ENCODE peak calls at places on chromosomes 1 and 21, in five cellular contexts. One of them, this sample, is unnamed.

GRCh38 chr1:27557596-27558340 is 46.2 kb downstream of the AHDC1 start:
- DNase-seq in activated CD4-positive, CD25-positive, alpha-beta regulatory T cell treated with anti-CD3 and anti-CD28 coated beads, Interleukin-2, amount 50 U/mL, for 72 hours: no peak
- DNase-seq in activated gamma-delta T cell treated with anti-CD3 and anti-CD28 coated beads, Interleukin-2, amount 50 U/mL, for 16 hours: no peak
- DNase-seq in NCI-H345: no peak
- DNase-seq in Ammon's horn: no peak
- DNase-seq in this sample: no peak

GRCh38 chr1:162680419-162681126 is 48.3 kb downstream of the DDR2 start:
- DNase-seq in activated CD4-positive, CD25-positive, alpha-beta regulatory T cell treated with anti-CD3 and anti-CD28 coated beads, Interleukin-2, amount 50 U/mL, for 72 hours: no peak
- DNase-seq in NCI-H345: no peak
- DNase-seq in activated gamma-delta T cell treated with anti-CD3 and anti-CD28 coated beads, Interleukin-2, amount 50 U/mL, for 16 hours: no peak
- DNase-seq in Ammon's horn: no peak
- DNase-seq in this sample: no peak

GRCh38 chr1:226946285-226946684 is 6.2 kb downstream of the COQ8A start:
- DNase-seq in NCI-H345: no peak
- DNase-seq in activated gamma-delta T cell treated with anti-CD3 and anti-CD28 coated beads, Interleukin-2, amount 50 U/mL, for 16 hours: no peak
- DNase-seq in activated CD4-positive, CD25-positive, alpha-beta regulatory T cell treated with anti-CD3 and anti-CD28 coated beads, Interleukin-2, amount 50 U/mL, for 72 hours: no peak
- DNase-seq in Ammon's horn: no peak
- DNase-seq in this sample: peak

GRCh38 chr21:42539931-42540343 is 26.3 kb downstream of the SLC37A1 start:
- DNase-seq in activated gamma-delta T cell treated with anti-CD3 and anti-CD28 coated beads, Interleukin-2, amount 50 U/mL, for 16 hours: no peak
- DNase-seq in activated CD4-positive, CD25-positive, alpha-beta regulatory T cell treated with anti-CD3 and anti-CD28 coated beads, Interleukin-2, amount 50 U/mL, for 72 hours: no peak
- DNase-seq in Ammon's horn: no peak
- DNase-seq in NCI-H345: no peak
- DNase-seq in this sample: no peak

GRCh38 chr1:10514490-10515235 is 39.9 kb downstream of the PEX14 start:
- DNase-seq in NCI-H345: peak
- DNase-seq in Ammon's horn: peak
- DNase-seq in activated gamma-delta T cell treated with anti-CD3 and anti-CD28 coated beads, Interleukin-2, amount 50 U/mL, for 16 hours: no peak
- DNase-seq in activated CD4-positive, CD25-positive, alpha-beta regulatory T cell treated with anti-CD3 and anti-CD28 coated beads, Interleukin-2, amount 50 U/mL, for 72 hours: no peak
- DNase-seq in this sample: peak

GRCh38 chr1:70034403-70034802 is 171.0 kb downstream of the LRRC40 start:
- DNase-seq in NCI-H345: peak
- DNase-seq in activated gamma-delta T cell treated with anti-CD3 and anti-CD28 coated beads, Interleukin-2, amount 50 U/mL, for 16 hours: no peak
- DNase-seq in activated CD4-positive, CD25-positive, alpha-beta regulatory T cell treated with anti-CD3 and anti-CD28 coated beads, Interleukin-2, amount 50 U/mL, for 72 hours: no peak
- DNase-seq in Ammon's horn: no peak
- DNase-seq in this sample: peak

GRCh38 chr1:185742403-185742802 is 8.2 kb downstream of the HMCN1 start:
- DNase-seq in activated gamma-delta T cell treated with anti-CD3 and anti-CD28 coated beads, Interleukin-2, amount 50 U/mL, for 16 hours: no peak
- DNase-seq in activated CD4-positive, CD25-positive, alpha-beta regulatory T cell treated with anti-CD3 and anti-CD28 coated beads, Interleukin-2, amount 50 U/mL, for 72 hours: no peak
- DNase-seq in Ammon's horn: no peak
- DNase-seq in NCI-H345: no peak
- DNase-seq in this sample: no peak

GRCh38 chr1:207787776-207788175 is 35.9 kb downstream of the CD46 start:
- DNase-seq in activated gamma-delta T cell treated with anti-CD3 and anti-CD28 coated beads, Interleukin-2, amount 50 U/mL, for 16 hours: no peak
- DNase-seq in NCI-H345: no peak
- DNase-seq in Ammon's horn: no peak
- DNase-seq in activated CD4-positive, CD25-positive, alpha-beta regulatory T cell treated with anti-CD3 and anti-CD28 coated beads, Interleukin-2, amount 50 U/mL, for 72 hours: no peak
- DNase-seq in this sample: no peak

GRCh38 chr21:41360072-41360821 is 1.6 kb upstream of the MX2 start:
- DNase-seq in NCI-H345: peak
- DNase-seq in activated gamma-delta T cell treated with anti-CD3 and anti-CD28 coated beads, Interleukin-2, amount 50 U/mL, for 16 hours: no peak
- DNase-seq in activated CD4-positive, CD25-positive, alpha-beta regulatory T cell treated with anti-CD3 and anti-CD28 coated beads, Interleukin-2, amount 50 U/mL, for 72 hours: no peak
- DNase-seq in Ammon's horn: no peak
- DNase-seq in this sample: peak

GRCh38 chr21:32921632-32922230 is 104.0 kb upstream of the OLIG2 start:
- DNase-seq in Ammon's horn: no peak
- DNase-seq in activated gamma-delta T cell treated with anti-CD3 and anti-CD28 coated beads, Interleukin-2, amount 50 U/mL, for 16 hours: no peak
- DNase-seq in activated CD4-positive, CD25-positive, alpha-beta regulatory T cell treated with anti-CD3 and anti-CD28 coated beads, Interleukin-2, amount 50 U/mL, for 72 hours: peak
- DNase-seq in NCI-H345: no peak
- DNase-seq in this sample: no peak

GRCh38 chr1:117710710-117711109 is 104.9 kb downstream of the TENT5C start:
- DNase-seq in Ammon's horn: no peak
- DNase-seq in activated gamma-delta T cell treated with anti-CD3 and anti-CD28 coated beads, Interleukin-2, amount 50 U/mL, for 16 hours: no peak
- DNase-seq in activated CD4-positive, CD25-positive, alpha-beta regulatory T cell treated with anti-CD3 and anti-CD28 coated beads, Interleukin-2, amount 50 U/mL, for 72 hours: no peak
- DNase-seq in NCI-H345: no peak
- DNase-seq in this sample: no peak

GRCh38 chr1:200890818-200891773 is 3.6 kb upstream of the INAVA start:
- DNase-seq in NCI-H345: no peak
- DNase-seq in activated gamma-delta T cell treated with anti-CD3 and anti-CD28 coated beads, Interleukin-2, amount 50 U/mL, for 16 hours: no peak
- DNase-seq in activated CD4-positive, CD25-positive, alpha-beta regulatory T cell treated with anti-CD3 and anti-CD28 coated beads, Interleukin-2, amount 50 U/mL, for 72 hours: no peak
- DNase-seq in Ammon's horn: peak
- DNase-seq in this sample: peak

GRCh38 chr1:39754026-39754569 is 15.4 kb downstream of the PPIE start:
- DNase-seq in activated gamma-delta T cell treated with anti-CD3 and anti-CD28 coated beads, Interleukin-2, amount 50 U/mL, for 16 hours: no peak
- DNase-seq in NCI-H345: no peak
- DNase-seq in activated CD4-positive, CD25-positive, alpha-beta regulatory T cell treated with anti-CD3 and anti-CD28 coated beads, Interleukin-2, amount 50 U/mL, for 72 hours: no peak
- DNase-seq in Ammon's horn: peak
- DNase-seq in this sample: no peak